ENCODE peak calls at places on chromosomes 3 and 15, in five cellular contexts. S is right atrium auricular region, G is GM12865, A is stomach, B is astrocyte of the cerebellum. L is an unnamed sample.

GRCh38 chr3:42216820-42217416 is 49.1 kb downstream of the CCK start:
- DNase-seq in S (no peak), G (peak; percentile 35), A (no peak), B (no peak), L (no peak)

GRCh38 chr15:41480396-41481140 is 13.1 kb upstream of the ITPKA start:
- DNase-seq in S (no peak), G (no peak), A (no peak), B (no peak), L (no peak)

GRCh38 chr15:31590609-31591008 is 264.0 kb downstream of the KLF13 start:
- DNase-seq in S (no peak), G (no peak), A (no peak), B (no peak), L (peak; percentile 3)

GRCh38 chr15:51283026-51283425 is 55.4 kb downstream of the CYP19A1 start:
- DNase-seq in S (no peak), G (peak; percentile 50), A (no peak), B (no peak), L (no peak)

GRCh38 chr3:99503350-99503749 is 135.0 kb upstream of the COL8A1 start:
- DNase-seq in S (no peak), G (no peak), A (no peak), B (no peak), L (no peak)

GRCh38 chr15:28904023-28904422 is 18.2 kb downstream of the APBA2 start:
- DNase-seq in S (no peak), G (no peak), A (no peak), B (no peak), L (no peak)

GRCh38 chr3:126344380-126345041 is 12.7 kb downstream of the KLF15 start:
- DNase-seq in S (peak; percentile 57), G (no peak), A (peak; percentile 18), B (no peak), L (no peak)

GRCh38 chr15:98514034-98514622 is 134.2 kb upstream of the IGF1R start:
- DNase-seq in S (no peak), G (no peak), A (no peak), B (no peak), L (no peak)

GRCh38 chr3:174441588-174442316 is 417.4 kb upstream of the NAALADL2 start:
- DNase-seq in S (no peak), G (no peak), A (no peak), B (no peak), L (no peak)
- H3K4me3 ChIP-seq in S (peak overlapping the region; percentile 81), G (peak overlapping the region; percentile 66), A (peak overlapping the region; percentile 61), B (peak overlapping the region; percentile 65), L (peak overlapping the region; percentile 72)

GRCh38 chr15:92696096-92696495 is 40.5 kb upstream of the FAM174B start:
- DNase-seq in S (no peak), G (no peak), A (no peak), B (no peak), L (no peak)

GRCh38 chr15:92690370-92690769 is 34.8 kb upstream of the FAM174B start:
- DNase-seq in S (no peak), G (no peak), A (no peak), B (no peak), L (no peak)

GRCh38 chr15:92693922-92694331 is 38.4 kb upstream of the FAM174B start:
- DNase-seq in S (no peak), G (peak; percentile 13), A (no peak), B (no peak), L (no peak)
- TF ChIP-seq CTCF in S (no peak), G (peak; percentile 12), A (no peak), B (peak; percentile 70), L (peak; percentile 60)

GRCh38 chr3:12395349-12396012 is 88.8 kb upstream of the TSEN2 start:
- DNase-seq in S (no peak), G (peak; percentile 75), A (no peak), B (no peak), L (no peak)
- H3K4me3 ChIP-seq in S (no peak overlapping the region), G (peak overlapping the region; percentile 27), A (no peak overlapping the region), B (no peak overlapping the region), L (no peak overlapping the region)

GRCh38 chr3:131231710-131232348 is 149.7 kb upstream of the NUDT16 start:
- DNase-seq in S (no peak), G (no peak), A (no peak), B (no peak), L (no peak)
- TF ChIP-seq CTCF in S (no peak), G (no peak), A (no peak), B (no peak), L (no peak)

DNA sequence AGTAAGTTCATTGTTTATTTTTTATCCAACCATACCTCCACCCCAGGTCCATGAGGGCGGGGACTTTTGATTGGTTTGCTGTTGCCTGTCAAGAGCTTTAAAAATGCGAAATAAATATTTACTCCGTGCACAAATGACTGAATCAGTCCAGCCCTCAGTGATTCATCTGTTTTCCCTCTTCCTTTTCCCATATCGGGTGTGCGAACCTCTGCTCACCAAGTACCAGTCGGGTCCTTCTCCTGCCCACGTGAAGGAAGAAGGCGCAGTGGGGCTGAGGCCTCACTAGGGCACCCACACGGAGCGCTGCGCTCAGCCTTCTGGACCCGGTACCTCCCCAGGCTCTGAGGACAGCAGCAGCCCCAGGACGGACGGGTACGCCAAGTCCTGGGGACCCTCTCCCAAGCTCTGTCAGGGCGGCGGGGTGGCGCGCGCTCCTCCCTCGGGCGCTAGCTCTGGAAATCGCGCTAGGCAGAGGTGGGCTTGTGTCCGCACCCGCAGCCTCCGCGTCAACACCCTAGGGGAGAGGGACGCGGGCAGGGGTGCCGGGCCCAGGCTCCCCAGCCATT is 70.5 kb upstream of the EPHB3 start:
- DNase-seq in S (no peak), G (no peak), A (peak; percentile 55), B (no peak), L (no peak)
- H3K4me3 ChIP-seq in S (no peak overlapping the region), G (no peak overlapping the region), A (peak overlapping the region; percentile 41), B (no peak overlapping the region), L (no peak overlapping the region)

DNA sequence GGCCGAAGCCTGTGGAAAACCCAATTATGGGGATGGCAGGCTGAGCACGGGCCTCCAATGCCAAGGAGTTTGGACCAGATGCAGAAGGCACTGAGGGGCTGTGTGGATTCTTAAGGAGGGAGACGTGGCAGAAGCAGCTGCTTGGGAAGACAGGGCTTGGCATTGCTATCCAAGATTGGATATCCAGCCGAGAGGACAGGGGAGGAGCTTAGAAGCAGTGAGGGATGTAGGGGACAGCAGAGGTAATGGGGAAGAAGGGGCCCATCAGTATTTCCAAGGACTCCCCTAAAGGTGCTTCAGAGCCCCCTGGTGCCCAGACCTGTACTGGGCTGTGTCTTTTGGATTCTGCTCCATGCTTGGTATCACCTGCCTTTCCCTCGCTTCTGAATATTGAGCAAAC is 112.8 kb upstream of the TLE3 start:
- DNase-seq in S (no peak), G (peak; percentile 20), A (no peak), B (no peak), L (no peak)
- TF ChIP-seq CTCF in S (no peak), G (no peak), A (no peak), B (peak; percentile 21), L (peak; percentile 5)

GRCh38 chr15:89379423-89379735 is 44.8 kb upstream of the POLG start:
- DNase-seq in S (no peak), G (no peak), A (no peak), B (no peak), L (no peak)
- H3K4me3 ChIP-seq in S (peak overlapping the region; percentile 29), G (no peak overlapping the region), A (peak overlapping the region; percentile 43), B (no peak overlapping the region), L (no peak overlapping the region)

GRCh38 chr3:55720614-55721013 is 233.5 kb upstream of the WNT5A start:
- DNase-seq in S (no peak), G (peak; percentile 67), A (no peak), B (peak; percentile 53), L (no peak)
- TF ChIP-seq CTCF in S (no peak), G (peak; percentile 48), A (no peak), B (peak; percentile 48), L (peak; percentile 27)

DNA sequence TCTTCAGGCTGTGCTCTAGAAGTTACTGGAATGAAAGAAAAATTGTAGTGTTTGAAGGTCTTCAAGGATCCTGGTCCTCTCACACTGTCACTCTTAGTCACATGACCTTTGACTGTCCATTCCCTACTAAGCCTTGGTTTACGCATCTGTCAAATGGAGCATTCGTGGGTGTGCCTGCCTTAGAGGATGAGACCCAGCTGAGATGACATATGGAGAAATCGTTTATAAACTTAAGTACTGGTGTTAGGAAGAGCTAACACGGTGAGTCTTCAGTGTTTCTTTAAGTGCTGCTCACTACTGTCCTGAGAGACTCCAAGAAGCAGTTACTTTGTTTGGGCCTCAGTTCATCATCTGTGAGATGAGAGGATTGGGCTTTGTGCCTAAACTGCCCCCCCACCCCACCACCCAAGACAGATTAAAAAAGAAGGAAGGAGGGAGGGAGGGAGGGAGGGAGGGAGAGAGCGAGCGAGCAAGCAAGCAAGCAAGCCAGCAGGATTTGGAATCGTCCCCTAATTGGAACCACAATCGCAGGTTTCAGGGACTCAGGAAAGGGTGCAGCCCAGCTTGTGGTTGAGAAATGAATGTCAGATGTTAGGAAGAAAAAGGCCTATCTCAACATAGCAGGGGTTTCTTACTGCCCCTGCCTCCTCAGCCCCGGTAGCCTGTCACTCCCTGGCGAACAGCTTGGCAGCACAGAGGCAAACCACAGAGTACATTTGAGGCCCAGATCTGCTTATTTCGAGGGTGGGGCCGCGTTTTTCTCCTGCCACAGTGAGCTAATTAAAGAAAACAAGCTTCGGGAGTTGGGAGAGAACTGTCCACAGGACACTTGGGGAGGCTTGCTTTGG is 32.7 kb downstream of the SMAD3 start:
- DNase-seq in S (no peak), G (no peak), A (peak; percentile 71), B (peak; percentile 94), L (peak; percentile 92)
- H3K4me3 ChIP-seq in S (no peak overlapping the region), G (no peak overlapping the region), A (peak overlapping the region; percentile 16), B (peak overlapping the region; percentile 29), L (peak overlapping the region; percentile 19)

DNA sequence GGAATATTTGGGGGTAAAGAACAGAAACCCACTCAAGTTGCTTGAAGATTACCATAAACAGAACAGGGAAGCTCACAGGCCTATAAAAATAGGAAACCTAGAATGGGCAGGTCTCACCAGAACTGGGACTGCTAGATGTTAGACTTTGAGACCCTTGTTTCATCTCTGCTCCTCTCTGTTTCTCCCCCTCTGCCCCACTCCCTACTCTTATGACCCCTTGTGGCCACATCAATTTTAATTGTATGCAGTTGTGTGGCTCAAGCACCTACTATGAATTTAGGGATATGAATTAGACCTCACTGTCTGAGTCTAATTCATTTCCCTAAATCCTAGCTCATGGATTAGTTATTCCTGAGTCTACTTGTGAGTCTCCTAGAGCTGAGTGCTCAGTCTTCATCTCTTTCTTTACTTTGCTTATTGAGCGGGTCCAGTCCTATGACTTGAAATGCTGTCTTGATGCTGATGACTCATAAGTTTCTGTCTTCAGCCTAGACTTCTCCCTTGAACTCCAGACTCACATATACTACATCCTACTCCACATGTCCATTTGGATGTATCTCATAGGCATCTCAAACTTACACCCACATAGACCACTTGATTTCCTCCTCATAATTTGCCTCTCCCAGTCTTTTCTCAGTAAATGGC is 78.7 kb downstream of the ITPR1 start:
- DNase-seq in S (no peak), G (peak; percentile 18), A (no peak), B (no peak), L (no peak)
- TF ChIP-seq CTCF in S (no peak), G (peak; percentile 5), A (no peak), B (no peak), L (no peak)